ENCODE peak calls at places on chromosomes 4 and X, in four cellular contexts. W is GM12865, N is body of pancreas, H is cardiac fibroblast. X is an unnamed sample.

GRCh38 chrX:19760345-19760744 is 127.1 kb downstream of the SH3KBP1 start:
- DNase-seq in W (no peak), N (no peak), H (no peak), X (no peak)

GRCh38 chr4:177547985-177548384 is 105.7 kb upstream of the AGA start:
- DNase-seq in W (no peak), N (no peak), H (no peak), X (no peak)

GRCh38 chr4:37958932-37959331 is 1.3 kb upstream of the PTTG2 start:
- DNase-seq in W (no peak), N (no peak), H (no peak), X (no peak)

GRCh38 chrX:149286940-149287349 is 218.2 kb downstream of the IDS start:
- DNase-seq in W (peak; percentile 70), N (peak; percentile 48), H (peak; percentile 61), X (peak; percentile 48)

GRCh38 chr4:14452001-14452400 is 550.3 kb upstream of the CPEB2 start:
- DNase-seq in W (no peak), N (no peak), H (no peak), X (no peak)

GRCh38 chrX:81890476-81890875 is 688.6 kb downstream of the SH3BGRL start:
- DNase-seq in W (no peak), N (no peak), H (no peak), X (no peak)

GRCh38 chr4:154152546-154152945 is 339.1 kb downstream of the DCHS2 start:
- DNase-seq in W (no peak), N (no peak), H (no peak), X (no peak)

GRCh38 chrX:19040373-19040772 is 56.5 kb upstream of the PHKA2 start:
- DNase-seq in W (peak; percentile 6), N (no peak), H (no peak), X (no peak)

GRCh38 chr4:33453436-33453835 is 2733.3 kb downstream of the PCDH7 start:
- DNase-seq in W (no peak), N (no peak), H (no peak), X (no peak)

GRCh38 chr4:132540268-132540667 is 608.8 kb upstream of the PCDH10 start:
- DNase-seq in W (no peak), N (no peak), H (no peak), X (no peak)

GRCh38 chr4:80011636-80012236 is 61.3 kb downstream of the ANTXR2 start:
- DNase-seq in W (no peak), N (no peak), H (peak; percentile 59), X (no peak)

GRCh38 chr4:137949746-137950145 is 292.4 kb downstream of the SLC7A11 start:
- DNase-seq in W (no peak), N (no peak), H (peak; percentile 11), X (no peak)

DNA sequence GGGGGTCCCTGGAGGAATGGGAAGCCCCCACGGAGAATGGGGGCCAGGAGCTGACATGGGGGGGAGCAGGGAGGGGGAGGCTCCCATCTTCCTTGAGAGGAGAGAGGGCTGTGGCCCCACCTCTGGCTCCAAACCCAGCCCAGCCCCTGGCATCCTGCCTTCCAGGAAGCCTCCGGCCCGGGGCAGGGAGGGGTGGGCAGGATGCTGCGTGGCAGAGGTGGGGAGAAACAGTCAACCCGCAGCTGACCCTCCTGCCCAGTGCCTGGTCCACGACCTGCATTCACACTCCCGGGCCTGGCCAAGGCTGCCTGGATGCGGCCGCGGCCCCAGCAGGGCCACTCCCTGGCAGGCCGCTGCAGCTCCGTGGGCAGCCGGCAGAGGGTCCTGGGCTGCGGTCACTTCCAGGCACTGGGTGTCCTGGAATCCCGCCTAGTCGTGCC is 39.0 kb downstream of the CPLX1 start:
- DNase-seq in W (no peak), N (no peak), H (no peak), X (no peak)
- TF ChIP-seq CTCF in W (no peak), N (peak; percentile 5), H (peak; percentile 6), X (no peak)

DNA sequence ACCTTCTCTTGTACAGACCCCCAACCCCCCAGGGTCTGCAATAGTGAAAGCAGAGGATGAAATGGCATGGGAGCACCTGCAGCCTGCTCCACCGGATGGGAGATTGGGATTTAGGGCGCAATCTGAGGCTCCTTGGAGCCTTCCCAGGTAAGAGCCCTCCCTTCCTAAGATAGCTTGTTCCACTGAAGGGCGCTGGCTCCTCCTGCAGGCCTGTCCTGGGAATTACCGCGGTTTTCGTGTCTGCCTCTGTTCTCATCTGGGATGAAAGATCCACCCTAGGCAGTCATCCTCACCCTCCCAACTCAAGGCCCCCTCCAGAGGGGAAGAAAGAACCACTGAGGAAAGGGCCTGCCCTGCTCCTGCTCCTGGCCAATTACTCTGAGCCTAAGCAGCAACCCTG is 547.6 kb downstream of the SMARCA1 start:
- DNase-seq in W (peak; percentile 4), N (peak; percentile 33), H (peak; percentile 0), X (peak; percentile 17)
- TF ChIP-seq CTCF in W (peak; percentile 52), N (peak; percentile 57), H (peak; percentile 9), X (peak; percentile 68)

DNA sequence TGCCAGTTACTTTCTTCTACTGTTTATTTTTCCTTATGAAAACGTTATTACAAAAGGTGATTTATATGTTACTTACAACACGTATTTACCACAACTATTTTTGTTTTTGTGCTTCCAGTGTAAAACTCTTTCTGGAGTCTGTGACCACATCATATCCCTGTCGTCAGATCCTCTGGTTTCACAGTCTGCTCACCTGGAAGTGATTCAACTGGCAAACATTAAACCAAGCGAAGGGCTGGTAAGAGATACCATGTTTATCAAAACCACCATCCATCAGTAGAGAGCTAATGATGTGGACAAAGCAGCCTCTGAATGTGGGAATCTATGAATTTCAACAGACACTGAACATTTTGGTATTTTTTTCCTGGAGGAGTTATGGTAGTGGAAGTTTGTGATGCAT is 116.1 kb downstream of the CNKSR2 start:
- DNase-seq in W (no peak), N (no peak), H (no peak), X (no peak)
- TF ChIP-seq CTCF in W (no peak), N (no peak), H (no peak), X (no peak)

GRCh38 chr4:126595643-126596042 is 1037.1 kb upstream of the INTU start:
- DNase-seq in W (no peak), N (no peak), H (no peak), X (no peak)

GRCh38 chr4:126593626-126594025 is 1039.1 kb upstream of the INTU start:
- DNase-seq in W (no peak), N (no peak), H (no peak), X (no peak)

GRCh38 chr4:126591583-126591982 is 1041.2 kb upstream of the INTU start:
- DNase-seq in W (no peak), N (no peak), H (no peak), X (no peak)

DNA sequence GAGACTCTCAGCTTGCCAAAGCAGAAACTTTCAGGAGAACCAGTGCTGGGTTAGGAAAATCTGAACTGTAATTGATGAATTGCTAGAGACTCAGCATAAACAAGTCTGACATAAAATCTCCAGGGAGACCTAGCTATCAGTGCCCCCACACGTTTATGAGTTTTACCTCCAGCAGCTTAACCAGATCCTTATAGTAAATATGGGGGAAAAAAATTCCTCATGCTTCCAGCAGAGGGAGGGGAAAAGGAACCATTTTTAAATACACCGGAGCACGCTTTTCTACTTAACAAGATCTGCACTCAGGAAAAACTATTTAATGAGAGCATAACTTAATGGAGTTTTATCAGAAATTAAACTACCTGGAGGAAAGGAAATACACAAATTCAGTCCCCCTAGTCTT is 1040.7 kb upstream of the INTU start:
- DNase-seq in W (no peak), N (no peak), H (peak; percentile 19), X (no peak)
- TF ChIP-seq CTCF in W (no peak), N (no peak), H (peak; percentile 27), X (no peak)

DNA sequence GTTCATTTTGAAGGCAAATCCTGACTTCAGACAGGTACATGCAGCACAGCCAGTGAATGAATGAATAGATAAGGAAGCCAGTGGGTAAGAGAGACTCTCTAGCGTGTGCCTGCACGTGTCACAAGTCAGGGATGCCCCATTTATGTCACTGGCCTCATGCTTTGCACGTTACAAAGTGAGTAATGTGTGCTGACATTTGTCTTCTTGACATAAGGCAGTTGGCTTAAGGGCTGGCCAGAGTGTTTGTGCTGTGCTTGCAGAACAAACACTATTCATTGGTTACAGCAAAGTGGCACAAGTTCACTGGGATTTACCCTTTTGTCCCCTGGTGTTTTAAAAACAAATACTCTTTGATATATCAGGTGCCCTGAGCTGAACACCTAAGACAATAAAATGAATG is 55.9 kb downstream of the CRMP1 start:
- DNase-seq in W (no peak), N (no peak), H (no peak), X (no peak)
- TF ChIP-seq CTCF in W (no peak), N (no peak), H (no peak), X (no peak)

GRCh38 chr4:95124906-95125504 is 367.2 kb downstream of the BMPR1B start:
- DNase-seq in W (peak; percentile 10), N (no peak), H (peak; percentile 85), X (no peak)
- TF ChIP-seq CTCF in W (peak; percentile 26), N (peak; percentile 42), H (peak; percentile 59), X (peak; percentile 24)

GRCh38 chrX:118603981-118604380 is 108.4 kb downstream of the DOCK11 start:
- DNase-seq in W (peak; percentile 57), N (peak; percentile 57), H (peak; percentile 67), X (peak; percentile 35)
- TF ChIP-seq CTCF in W (peak; percentile 65), N (peak; percentile 73), H (peak; percentile 71), X (peak; percentile 85)

GRCh38 chrX:113947548-113947947 is 636.3 kb upstream of the HTR2C start:
- DNase-seq in W (no peak), N (no peak), H (no peak), X (no peak)
- TF ChIP-seq CTCF in W (no peak), N (no peak), H (no peak), X (no peak)

DNA sequence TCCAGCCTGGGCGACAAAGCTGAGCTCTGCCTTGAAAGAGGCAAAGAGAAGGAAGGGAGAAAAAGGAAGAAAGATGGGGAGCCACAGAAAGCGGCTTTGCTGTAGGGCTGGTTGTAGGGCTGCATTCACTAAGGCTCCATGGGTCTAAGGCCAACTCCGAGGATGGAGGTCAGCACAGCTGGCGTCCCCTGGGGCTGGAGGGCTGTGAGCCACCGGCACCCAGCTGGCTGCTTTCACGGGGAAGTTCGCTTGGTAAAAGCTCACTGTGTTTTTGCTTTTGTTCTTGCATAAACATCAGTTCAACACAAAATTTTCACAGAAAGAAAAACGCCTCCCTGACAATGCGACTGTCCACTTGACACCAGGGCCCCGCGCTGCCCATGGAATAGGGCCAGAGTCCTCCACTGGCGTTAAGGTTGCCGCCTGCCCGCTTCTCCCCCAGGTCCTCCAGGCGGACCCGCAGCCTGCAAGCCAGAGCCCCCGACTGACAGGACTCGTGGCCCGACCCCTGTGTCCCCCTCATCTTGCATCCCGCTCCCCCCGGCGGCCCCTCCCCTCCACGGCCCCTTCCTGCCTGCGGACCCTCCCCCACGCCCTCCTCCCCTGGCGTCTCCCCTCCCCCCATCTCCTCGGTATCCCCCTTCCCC is 1.1 kb downstream of the RNF212 start:
- DNase-seq in W (no peak), N (peak; percentile 79), H (no peak), X (no peak)
- TF ChIP-seq CTCF in W (no peak), N (no peak), H (no peak), X (no peak)